ENCODE peak calls at places on chromosome 13, in nine cellular contexts. V, W, H, G, X, M, Z, K and B are unnamed samples.
A peak's percentile ranks its signal among the peaks of the same experiment; 100 is the strongest.

GRCh38 chr13:91280806-91281205 is 66.7 kb upstream of the MIR17HG start:
- DNase-seq in V (no peak), W (no peak), H (no peak), G (no peak), X (no peak), M (no peak), Z (no peak), K (no peak), B (no peak)

GRCh38 chr13:113862766-113863510 is 938 bp downstream of the GAS6 start:
- DNase-seq in V (peak; percentile 36), W (peak; percentile 49), H (peak; percentile 82), G (no peak), X (no peak), M (peak; percentile 86), Z (peak; percentile 63), K (peak; percentile 33), B (peak; percentile 68)

GRCh38 chr13:98443329-98443728 is 133.6 kb downstream of the STK24 start:
- DNase-seq in V (peak; percentile 72), W (no peak), H (no peak), G (no peak), X (no peak), M (peak; percentile 73), Z (no peak), K (no peak), B (peak; percentile 44)

GRCh38 chr13:31982540-31982939 is 49.0 kb upstream of the FRY start:
- DNase-seq in V (peak; percentile 96), W (no peak), H (no peak), G (no peak), X (no peak), M (peak; percentile 78), Z (peak; percentile 19), K (no peak), B (peak; percentile 89)

GRCh38 chr13:80237646-80238045 is 103.3 kb downstream of the SPRY2 start:
- DNase-seq in V (peak; percentile 17), W (no peak), H (no peak), G (no peak), X (no peak), M (no peak), Z (no peak), K (no peak), B (no peak)

GRCh38 chr13:34207334-34207733 is 389.4 kb downstream of the RFC3 start:
- DNase-seq in V (peak; percentile 90), W (peak; percentile 31), H (no peak), G (no peak), X (no peak), M (peak; percentile 75), Z (no peak), K (no peak), B (no peak)

GRCh38 chr13:114143806-114144605 is 11.6 kb upstream of the RASA3 start:
- DNase-seq in V (no peak), W (peak; percentile 49), H (peak; percentile 85), G (peak; percentile 51), X (no peak), M (peak; percentile 62), Z (no peak), K (no peak), B (no peak)

GRCh38 chr13:70253411-70253810 is 145.2 kb upstream of the KLHL1 start:
- DNase-seq in V (peak; percentile 4), W (no peak), H (no peak), G (no peak), X (no peak), M (no peak), Z (no peak), K (no peak), B (no peak)

GRCh38 chr13:41848435-41849255 is 112.3 kb downstream of the VWA8 start:
- DNase-seq in V (peak; percentile 65), W (peak; percentile 5), H (peak; percentile 45), G (no peak), X (no peak), M (no peak), Z (no peak), K (no peak), B (no peak)

GRCh38 chr13:31625115-31625514 is 114.2 kb upstream of the RXFP2 start:
- DNase-seq in V (no peak), W (no peak), H (no peak), G (no peak), X (no peak), M (no peak), Z (no peak), K (no peak), B (no peak)

GRCh38 chr13:113969973-113970611 is 3.8 kb downstream of the C13orf46 start:
- DNase-seq in V (no peak), W (no peak), H (no peak), G (no peak), X (no peak), M (peak; percentile 71), Z (no peak), K (no peak), B (peak; percentile 88)

GRCh38 chr13:107937841-107938240 is 277.5 kb downstream of the LIG4 start:
- DNase-seq in V (no peak), W (no peak), H (no peak), G (no peak), X (no peak), M (no peak), Z (no peak), K (no peak), B (no peak)

GRCh38 chr13:21342699-21343442 is 116.2 kb downstream of the ZDHHC20 start:
- DNase-seq in V (no peak), W (no peak), H (no peak), G (no peak), X (no peak), M (no peak), Z (no peak), K (no peak), B (no peak)

GRCh38 chr13:23547000-23547590 is 23.1 kb upstream of the TNFRSF19 start:
- DNase-seq in V (peak; percentile 31), W (no peak), H (peak; percentile 72), G (no peak), X (no peak), M (peak; percentile 77), Z (peak; percentile 31), K (no peak), B (no peak)

GRCh38 chr13:112849500-112849899 is 119.5 kb upstream of the MCF2L start:
- DNase-seq in V (peak; percentile 14), W (no peak), H (no peak), G (no peak), X (no peak), M (no peak), Z (no peak), K (no peak), B (no peak)

GRCh38 chr13:25170554-25171107 is 1.5 kb downstream of the AMER2 start:
- DNase-seq in V (no peak), W (peak; percentile 39), H (peak; percentile 73), G (no peak), X (no peak), M (no peak), Z (no peak), K (no peak), B (no peak)

GRCh38 chr13:25171170-25171516 is 945 bp downstream of the AMER2 start:
- DNase-seq in V (no peak), W (no peak), H (no peak), G (no peak), X (no peak), M (no peak), Z (no peak), K (no peak), B (no peak)

GRCh38 chr13:25171517-25172302 is at the start of gene AMER2:
- DNase-seq in V (peak; percentile 6), W (peak; percentile 70), H (peak; percentile 68), G (no peak), X (no peak), M (peak; percentile 82), Z (no peak), K (no peak), B (no peak)

GRCh38 chr13:25174304-25174703 is 2.2 kb upstream of the AMER2 start:
- DNase-seq in V (no peak), W (no peak), H (no peak), G (no peak), X (no peak), M (no peak), Z (no peak), K (no peak), B (no peak)

GRCh38 chr13:25172303-25172630 is 179 bp upstream of the AMER2 start:
- DNase-seq in V (no peak), W (no peak), H (no peak), G (no peak), X (no peak), M (no peak), Z (no peak), K (no peak), B (no peak)
- H3K9me3 ChIP-seq in V (no peaks in the 10 kb centered on the region), W (no peaks in the 10 kb centered on the region), H (no peaks in the 10 kb centered on the region), G (no peaks in the 10 kb centered on the region), X (peaks cover 9% of the 10 kb centered on the region), M (no peaks in the 10 kb centered on the region), Z (no peaks in the 10 kb centered on the region), K (no peaks in the 10 kb centered on the region), B (no peaks in the 10 kb centered on the region)

DNA sequence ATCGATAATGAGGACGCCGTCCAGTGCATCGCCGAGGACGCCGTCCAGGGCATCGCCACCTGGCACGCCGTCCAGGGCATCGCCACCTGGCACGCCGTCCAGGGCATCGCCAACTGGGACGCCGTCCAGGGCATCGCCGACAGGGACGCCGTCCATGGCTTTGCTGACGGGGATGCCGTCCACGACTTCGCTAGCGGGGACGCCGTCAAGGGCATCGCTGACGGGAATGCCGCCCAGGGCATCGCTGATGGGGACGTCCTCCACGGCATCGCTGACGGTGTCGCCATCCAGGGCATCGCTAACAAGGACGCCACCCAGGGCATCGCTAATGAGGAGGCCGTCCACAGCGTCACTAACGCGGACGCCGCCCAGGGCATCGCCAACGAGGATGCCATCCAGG is 946.5 kb downstream of the TUBA3C start:
- DNase-seq in V (no peak), W (no peak), H (no peak), G (no peak), X (no peak), M (no peak), Z (no peak), K (no peak), B (no peak)
- H3K9me3 ChIP-seq in V (peaks cover 3% of the 10 kb centered on the region), W (no peaks in the 10 kb centered on the region), H (peaks cover 36% of the 10 kb centered on the region), G (no peaks in the 10 kb centered on the region), X (no peaks in the 10 kb centered on the region), M (no peaks in the 10 kb centered on the region), Z (no peaks in the 10 kb centered on the region), K (no peaks in the 10 kb centered on the region), B (no peaks in the 10 kb centered on the region)

DNA sequence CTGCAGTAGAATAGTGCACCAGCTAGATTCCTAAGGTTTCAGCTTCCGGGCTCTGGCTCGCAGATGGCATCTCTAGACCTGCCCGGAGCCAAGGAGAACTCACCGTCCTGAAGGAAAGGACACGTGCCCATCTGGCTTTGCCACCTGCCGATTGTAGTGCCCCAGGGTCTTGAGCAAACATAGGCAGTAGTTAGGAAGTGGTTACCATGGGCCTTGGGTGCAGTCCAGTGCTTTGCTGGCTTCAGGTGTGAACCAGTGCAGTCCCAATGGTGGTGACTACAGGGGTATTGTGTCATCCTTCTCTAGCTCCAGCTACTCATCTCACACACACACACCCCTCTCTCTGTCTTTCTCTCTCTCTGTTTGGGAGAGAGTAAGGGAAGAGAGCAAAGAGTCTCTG is 61.4 kb upstream of the TEX29 start:
- DNase-seq in V (no peak), W (no peak), H (no peak), G (no peak), X (no peak), M (no peak), Z (no peak), K (no peak), B (no peak)
- H3K9me3 ChIP-seq in V (no peaks in the 10 kb centered on the region), W (no peaks in the 10 kb centered on the region), H (peaks cover 13% of the 10 kb centered on the region), G (no peaks in the 10 kb centered on the region), X (no peaks in the 10 kb centered on the region), M (no peaks in the 10 kb centered on the region), Z (no peaks in the 10 kb centered on the region), K (no peaks in the 10 kb centered on the region), B (no peaks in the 10 kb centered on the region)

DNA sequence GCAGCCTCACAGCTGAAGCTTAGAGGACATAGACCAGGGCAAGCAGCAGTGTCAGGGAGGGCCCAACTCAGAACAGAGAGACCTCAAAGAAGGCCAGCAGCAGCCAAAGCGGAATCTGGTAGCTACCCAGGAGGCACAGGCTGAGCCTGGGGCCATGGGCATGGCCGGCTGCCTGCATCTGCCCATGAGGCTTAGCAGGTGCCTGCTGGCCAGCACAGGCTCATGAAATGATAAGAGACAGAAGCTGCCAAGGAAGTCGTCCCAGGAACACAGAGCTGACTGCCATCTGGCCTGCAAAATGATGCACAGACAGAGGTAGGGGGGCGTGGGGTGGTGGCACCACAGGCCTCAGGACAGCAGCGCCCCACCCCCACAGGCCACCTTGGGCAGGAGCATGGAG is 29.2 kb downstream of the TUBA3C start:
- DNase-seq in V (no peak), W (no peak), H (no peak), G (no peak), X (no peak), M (no peak), Z (no peak), K (no peak), B (no peak)
- H3K9me3 ChIP-seq in V (peaks cover 46% of the 10 kb centered on the region), W (no peaks in the 10 kb centered on the region), H (peaks cover 62% of the 10 kb centered on the region), G (no peaks in the 10 kb centered on the region), X (no peaks in the 10 kb centered on the region), M (peaks cover 3% of the 10 kb centered on the region), Z (no peaks in the 10 kb centered on the region), K (no peaks in the 10 kb centered on the region), B (peaks cover 9% of the 10 kb centered on the region)